ENCODE peak calls at places on chromosome 10, in six cellular contexts. M is H1, T is SK-N-SH, K is transverse colon, B is suprapubic skin, O is upper lobe of left lung. E is an unnamed sample. For H3K4me1, the result is how much of the 10 kb centered on the place peaks cover.

GRCh38 chr10:76149182-76149581 is 717.8 kb downstream of the LRMDA start:
- DNase-seq in M (no peak), T (no peak), K (no peak), B (no peak), O (no peak), E (no peak)

GRCh38 chr10:7876541-7877127 is 58.3 kb downstream of the TAF3 start:
- DNase-seq in M (no peak), T (no peak), K (no peak), B (no peak), O (no peak), E (no peak)

GRCh38 chr10:114320249-114321116 is 81.4 kb downstream of the VWA2 start:
- DNase-seq in M (peak), T (no peak), K (no peak), B (no peak), O (peak), E (peak)

GRCh38 chr10:58473966-58474365 is 38.7 kb upstream of the BICC1 start:
- DNase-seq in M (no peak), T (no peak), K (no peak), B (no peak), O (no peak), E (no peak)

GRCh38 chr10:122786269-122786668 is 59.4 kb downstream of the CUZD1 start:
- DNase-seq in M (peak), T (no peak), K (no peak), B (peak), O (no peak), E (no peak)

GRCh38 chr10:72242675-72243074 is 26.6 kb upstream of the ASCC1 start:
- DNase-seq in M (no peak), T (no peak), K (peak), B (no peak), O (no peak), E (peak)

GRCh38 chr10:22927661-22928403 is at the start of gene ARMC3:
- DNase-seq in M (peak), T (peak), K (peak), B (peak), O (peak), E (peak)

GRCh38 chr10:62814901-62815372 is 1.2 kb downstream of the EGR2 start:
- DNase-seq in M (peak), T (peak), K (no peak), B (no peak), O (peak), E (no peak)

GRCh38 chr10:79320785-79321493 is 26.3 kb upstream of the PPIF start:
- DNase-seq in M (no peak), T (no peak), K (no peak), B (no peak), O (no peak), E (no peak)

GRCh38 chr10:97853006-97853405 is 3.4 kb downstream of the GOLGA7B start:
- DNase-seq in M (no peak), T (no peak), K (no peak), B (no peak), O (no peak), E (no peak)

GRCh38 chr10:81179805-81180452 is 642.2 kb downstream of the SH2D4B start:
- DNase-seq in M (no peak), T (peak), K (peak), B (no peak), O (no peak), E (no peak)

GRCh38 chr10:132187421-132188138 is 832 bp downstream of the DPYSL4 start:
- DNase-seq in M (peak), T (peak), K (no peak), B (no peak), O (peak), E (no peak)

DNA sequence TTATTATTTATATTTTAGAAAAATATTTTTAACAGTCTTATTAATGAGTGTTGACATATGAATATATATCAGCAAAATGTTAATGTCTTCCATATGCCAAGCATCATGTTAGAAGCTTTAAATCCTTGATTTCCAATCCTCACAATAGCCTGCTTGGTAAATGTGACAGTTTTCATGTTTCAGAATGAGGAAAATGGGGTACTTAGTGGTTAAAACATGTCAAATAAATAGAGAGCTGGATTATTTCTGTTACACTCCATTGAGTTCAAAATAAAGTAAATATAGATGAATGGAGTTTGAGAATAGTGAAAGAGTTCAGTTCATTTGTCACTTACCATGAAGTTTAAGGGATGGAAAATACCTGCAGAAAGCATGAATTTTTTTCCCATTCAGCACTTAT is 377.4 kb downstream of the MALRD1 start:
- DNase-seq in M (no peak), T (no peak), K (no peak), B (no peak), O (no peak), E (no peak)
- TF ChIP-seq POLR2AphosphoS5 in M (no peak), T (no peak), K (no peak), B (no peak), O (no peak), E (no peak)

DNA sequence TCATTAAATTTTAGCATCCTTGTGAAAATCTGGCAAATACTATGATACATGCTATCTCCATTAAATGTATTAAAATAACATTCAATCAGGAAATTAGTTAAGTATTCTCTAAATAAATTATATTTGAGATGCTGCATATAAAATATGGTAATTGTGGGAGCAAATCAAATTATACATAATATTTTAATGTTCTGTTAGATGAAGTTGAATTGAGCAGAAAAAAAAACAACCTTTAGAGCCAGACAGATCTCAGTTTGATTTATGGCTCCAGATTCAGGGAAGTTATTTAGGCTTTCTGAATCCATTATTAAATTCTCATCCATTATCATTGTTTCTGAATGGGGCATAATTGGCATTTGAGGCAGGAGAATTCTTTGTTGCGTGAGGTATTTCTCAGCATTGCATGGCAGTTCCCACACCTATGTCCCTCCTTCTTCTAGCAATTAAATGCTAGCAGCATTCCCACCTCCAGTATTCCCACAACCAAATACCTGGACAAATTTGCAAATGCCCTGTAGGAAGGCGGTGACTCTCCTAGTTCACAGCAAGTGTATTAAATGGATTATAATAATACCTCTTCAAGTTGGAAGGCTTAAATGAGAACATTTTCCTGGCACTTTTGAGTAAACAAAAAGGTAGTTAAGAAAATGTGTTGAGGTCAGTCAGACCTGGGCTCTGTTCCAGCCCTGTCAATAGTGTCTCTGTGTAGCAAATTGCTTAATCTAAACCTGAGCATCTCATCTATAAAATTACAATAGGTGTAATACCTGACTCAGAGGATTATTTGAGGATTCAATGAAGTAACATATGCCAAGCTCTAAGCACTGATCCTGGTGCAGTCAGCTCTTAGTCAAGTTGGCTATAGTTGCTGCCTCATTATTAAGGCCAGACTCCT is 108.9 kb downstream of the RNLS start:
- DNase-seq in M (no peak), T (no peak), K (peak), B (no peak), O (no peak), E (peak)
- TF ChIP-seq EP300 in M (no peak), T (no peak), K (no peak), B (no peak), O (no peak), E (no peak)

GRCh38 chr10:95454356-95454755 is 106.8 kb downstream of the SORBS1 start:
- DNase-seq in M (no peak), T (no peak), K (no peak), B (no peak), O (no peak), E (no peak)
- H3K4me1 ChIP-seq in M (under half), T (under half), K (under half), B (under half), O (under half), E (under half)

GRCh38 chr10:126634915-126635314 is 35.6 kb downstream of the C10orf90 start:
- DNase-seq in M (no peak), T (no peak), K (no peak), B (no peak), O (no peak), E (no peak)
- TF ChIP-seq POLR2AphosphoS5 in M (no peak), T (no peak), K (no peak), B (no peak), O (no peak), E (no peak)

DNA sequence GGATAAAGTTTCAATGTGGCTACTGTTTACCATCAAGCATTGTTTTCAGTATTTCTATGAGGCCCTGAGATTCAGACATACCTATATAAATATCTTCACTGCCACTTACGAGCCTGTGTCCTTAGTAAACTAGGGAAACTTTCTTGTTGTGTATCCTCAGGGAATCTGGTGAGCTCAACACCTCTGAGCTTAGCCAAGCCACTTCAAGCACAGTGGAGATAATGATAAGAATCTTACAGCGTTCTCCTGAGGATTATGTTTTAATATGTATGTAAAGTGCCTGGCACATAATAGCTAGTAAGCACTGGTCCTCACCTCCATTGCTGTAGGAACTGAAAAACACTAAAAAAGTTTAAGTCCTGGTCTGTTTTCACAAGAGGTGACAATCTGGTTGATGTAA is 268.3 kb downstream of the SKIDA1 start:
- DNase-seq in M (no peak), T (no peak), K (no peak), B (no peak), O (no peak), E (no peak)
- TF ChIP-seq EP300 in M (no peak), T (no peak), K (no peak), B (no peak), O (no peak), E (no peak)

DNA sequence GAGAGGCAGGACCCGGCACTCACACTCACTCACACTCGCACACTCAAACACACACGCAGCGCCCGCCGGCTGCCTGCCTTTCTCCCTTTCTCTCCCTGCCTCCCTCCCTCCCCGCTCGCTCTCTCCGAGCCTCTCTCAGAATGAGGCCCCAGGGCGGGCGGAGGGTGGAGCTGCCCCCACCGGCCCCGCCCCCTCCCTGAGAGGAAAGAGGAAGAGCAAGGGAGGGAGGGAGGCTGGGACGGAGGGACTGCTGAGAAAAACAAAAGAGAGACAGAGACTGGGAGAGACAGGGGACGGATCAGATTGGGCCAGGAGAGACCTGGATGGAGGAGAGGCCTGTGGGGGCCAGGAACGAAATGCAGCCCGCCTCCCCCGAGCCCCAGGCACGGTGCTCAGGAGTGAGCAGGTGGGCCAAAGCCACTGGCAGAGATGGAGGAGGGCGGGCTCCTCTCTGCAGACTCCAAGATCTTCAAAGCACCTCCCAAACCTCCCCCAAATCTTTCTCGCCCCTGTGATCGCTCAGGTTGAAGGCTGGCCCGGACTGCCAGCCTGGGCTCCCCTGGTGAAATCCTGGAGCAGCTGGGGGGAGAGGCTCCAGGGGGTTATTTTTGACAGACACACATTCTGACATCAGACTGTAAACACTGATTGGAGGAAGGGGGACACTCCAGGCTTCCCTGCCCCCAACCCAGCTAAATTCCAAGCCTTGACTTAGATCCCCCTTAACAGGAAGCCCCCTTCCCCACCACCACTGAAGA is 5.1 kb downstream of the LDB1 start:
- DNase-seq in M (peak), T (peak), K (peak), B (peak), O (peak), E (peak)
- H3K4me1 ChIP-seq in M (under half), T (under half), K (half or more), B (half or more), O (half or more), E (half or more)

GRCh38 chr10:43874984-43875383 is 226.3 kb upstream of the ZNF32 start:
- DNase-seq in M (peak), T (no peak), K (no peak), B (no peak), O (no peak), E (no peak)
- TF ChIP-seq POLR2AphosphoS5 in M (no peak), T (no peak), K (no peak), B (no peak), O (no peak), E (no peak)